ENCODE peak calls at places on chromosomes 16 and 17, in five cellular contexts. E is fibroblast of villous mesenchyme, R is upper lobe of right lung, Y is BJ, T is H7. U is an unnamed sample.

GRCh38 chr16:23544436-23544835 is 12.7 kb downstream of the EARS2 start:
- DNase-seq in E (no peak), R (no peak), Y (no peak), T (peak), U (no peak)

GRCh38 chr16:27795992-27796614 is 246.2 kb downstream of the KATNIP start:
- DNase-seq in E (peak), R (no peak), Y (no peak), T (peak), U (no peak)

GRCh38 chr17:37770631-37771518 is 26.0 kb upstream of the HNF1B start:
- DNase-seq in E (peak), R (peak), Y (no peak), T (peak), U (no peak)

GRCh38 chr16:4689864-4690704 is 3.3 kb upstream of the NUDT16L1 start:
- DNase-seq in E (no peak), R (peak), Y (no peak), T (no peak), U (no peak)

GRCh38 chr17:39701012-39701783 is 1.3 kb downstream of the ERBB2 start:
- DNase-seq in E (no peak), R (no peak), Y (no peak), T (peak), U (no peak)

GRCh38 chr17:71180801-71181385 is 939.9 kb upstream of the SOX9 start:
- DNase-seq in E (peak), R (no peak), Y (no peak), T (no peak), U (peak)

GRCh38 chr16:80996688-80997138 is 10.0 kb downstream of the CMC2 start:
- DNase-seq in E (no peak), R (no peak), Y (no peak), T (no peak), U (no peak)

GRCh38 chr17:42677012-42677857 is 441 bp upstream of the PLEKHH3 start:
- DNase-seq in E (peak), R (peak), Y (peak), T (peak), U (peak)

GRCh38 chr16:1192384-1193073 is 32.5 kb downstream of the TPSG1 start:
- DNase-seq in E (no peak), R (no peak), Y (no peak), T (no peak), U (no peak)

GRCh38 chr17:33292184-33292980 is 713 bp downstream of the ASIC2 start:
- DNase-seq in E (peak), R (no peak), Y (no peak), T (peak), U (no peak)

GRCh38 chr16:86170720-86171119 is 271.8 kb downstream of the IRF8 start:
- DNase-seq in E (no peak), R (no peak), Y (no peak), T (no peak), U (no peak)

GRCh38 chr16:88404769-88405168 is 22.0 kb downstream of the ZNF469 start:
- DNase-seq in E (no peak), R (no peak), Y (no peak), T (no peak), U (no peak)

GRCh38 chr16:88403794-88404581 is 21.2 kb downstream of the ZNF469 start:
- DNase-seq in E (no peak), R (no peak), Y (no peak), T (peak), U (no peak)

GRCh38 chr16:88407042-88407420 is 24.3 kb downstream of the ZNF469 start:
- DNase-seq in E (no peak), R (no peak), Y (no peak), T (no peak), U (no peak)

GRCh38 chr16:88406096-88407041 is 23.6 kb downstream of the ZNF469 start:
- DNase-seq in E (no peak), R (no peak), Y (no peak), T (peak), U (no peak)

DNA sequence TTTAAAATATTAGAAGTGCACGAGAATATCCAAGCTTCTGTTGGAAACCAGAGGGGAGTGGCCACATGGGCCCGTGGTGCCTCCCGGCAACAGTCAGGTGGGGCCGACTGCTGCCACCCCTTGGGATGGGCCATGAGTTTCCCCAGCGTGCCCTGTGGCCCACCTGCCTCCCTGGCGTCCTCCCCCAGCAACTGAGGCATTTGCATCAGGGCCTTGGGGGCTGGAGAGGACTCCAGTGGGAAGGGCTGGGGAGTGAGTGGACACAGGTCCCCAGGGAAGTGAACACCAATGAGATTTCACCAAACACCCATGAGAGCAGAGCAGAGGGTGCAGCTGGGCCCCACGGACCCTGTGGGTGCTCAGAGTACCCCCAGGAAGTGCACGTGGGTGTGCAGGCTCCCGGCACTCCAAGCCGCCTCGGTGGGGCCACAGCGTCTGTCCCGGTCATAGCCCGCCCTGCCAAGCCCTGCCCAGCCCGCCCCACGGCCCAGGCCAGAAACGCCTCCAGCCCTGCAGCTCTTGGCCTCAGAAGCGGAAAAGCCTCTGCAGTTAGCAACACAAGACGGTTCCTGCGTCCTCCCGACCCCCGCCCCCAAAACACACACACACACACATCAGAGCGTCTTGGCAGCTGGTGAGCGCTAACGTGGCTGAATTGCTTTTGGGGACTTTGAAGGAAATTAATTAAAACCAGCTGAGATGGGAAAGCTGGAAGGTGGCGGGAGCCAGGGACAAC is 22.7 kb downstream of the ZNF469 start:
- DNase-seq in E (peak), R (no peak), Y (no peak), T (no peak), U (peak)
- H3K4me3 ChIP-seq in E (no peak), R (no peak), Y (no peak), T (no peak), U (peak)

DNA sequence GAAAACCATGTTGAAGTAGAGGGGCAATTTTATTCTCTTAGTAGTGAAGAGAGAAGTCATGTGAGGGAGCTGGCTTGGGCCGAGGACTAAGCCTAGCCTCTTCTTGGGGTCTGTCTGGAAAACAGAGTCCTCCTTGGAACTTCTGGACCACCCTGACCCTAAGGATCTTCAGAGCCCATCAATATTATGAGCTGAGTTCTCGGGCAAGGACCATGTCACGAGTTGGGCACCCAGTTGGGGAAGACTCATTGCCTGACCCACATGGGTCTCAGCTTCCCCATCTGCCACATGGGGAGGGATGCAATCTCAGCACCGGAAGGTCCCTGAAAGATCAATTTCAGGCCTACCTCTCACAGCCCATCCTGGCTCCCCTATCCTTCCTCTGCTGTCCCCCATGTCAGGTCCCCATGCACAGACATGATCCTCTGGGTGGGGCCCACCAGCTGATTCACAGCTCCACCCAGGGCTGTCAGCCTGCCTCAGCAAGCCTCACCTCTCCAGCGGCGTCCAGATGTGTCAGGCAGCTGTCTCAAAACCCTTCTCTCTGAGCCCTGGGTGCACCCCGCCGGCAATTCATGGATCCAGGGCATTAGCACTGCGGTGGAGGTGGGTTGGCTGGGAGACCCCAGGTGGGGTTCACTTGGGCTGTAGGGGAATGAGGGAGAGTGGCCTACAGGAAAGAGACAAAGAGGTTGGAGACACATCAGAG is 2.0 kb downstream of the NLRP1 start:
- DNase-seq in E (no peak), R (no peak), Y (no peak), T (no peak), U (no peak)
- H3K4me3 ChIP-seq in E (no peak), R (no peak), Y (no peak), T (no peak), U (no peak)

DNA sequence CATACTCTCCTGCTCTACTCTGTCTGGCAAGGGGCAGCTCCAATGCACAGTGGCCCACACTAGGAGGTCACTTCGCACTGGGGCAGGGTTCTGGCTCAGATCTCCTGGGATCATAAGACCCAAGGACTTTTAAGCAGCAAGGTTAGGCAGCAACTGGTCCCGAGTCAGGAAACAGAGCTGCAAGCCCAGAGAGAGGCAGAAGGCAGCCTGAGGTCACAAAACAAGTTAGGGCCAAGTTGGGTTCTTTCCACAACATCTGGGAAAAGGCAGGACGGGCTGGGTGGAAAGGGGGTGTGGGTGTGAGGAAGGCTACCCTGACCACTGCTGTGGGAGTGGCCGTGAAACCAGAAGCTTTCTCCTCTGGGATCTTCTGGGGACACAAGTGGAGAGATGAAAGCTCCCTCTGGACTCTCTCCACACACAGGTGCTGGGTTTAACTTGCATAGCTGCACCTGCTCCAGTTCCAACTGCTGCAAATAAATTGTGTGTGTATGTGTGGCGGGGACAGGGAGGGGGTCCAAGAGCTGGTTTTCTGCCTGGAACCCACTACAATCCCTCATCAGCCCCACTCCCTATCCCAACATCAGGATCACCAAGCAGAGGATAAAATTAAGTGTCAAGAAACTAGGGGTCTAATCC is 8.0 kb upstream of the TSPOAP1 start:
- DNase-seq in E (peak), R (peak), Y (peak), T (peak), U (no peak)
- H3K4me3 ChIP-seq in E (no peak), R (peak), Y (no peak), T (no peak), U (no peak)

GRCh38 chr17:75721463-75722011 is 278 bp downstream of the ITGB4 start:
- DNase-seq in E (no peak), R (no peak), Y (no peak), T (no peak), U (no peak)
- H3K4me3 ChIP-seq in E (peak), R (peak), Y (peak), T (peak), U (no peak)

GRCh38 chr16:88418869-88419268 is 34.2 kb upstream of the ZFPM1 start:
- DNase-seq in E (no peak), R (no peak), Y (no peak), T (peak), U (no peak)
- H3K4me3 ChIP-seq in E (no peak), R (no peak), Y (no peak), T (no peak), U (no peak)

GRCh38 chr16:46836521-46837292 is 5.7 kb upstream of the C16orf87 start:
- DNase-seq in E (no peak), R (no peak), Y (no peak), T (no peak), U (no peak)
- H3K4me3 ChIP-seq in E (no peak), R (no peak), Y (no peak), T (no peak), U (no peak)

GRCh38 chr16:82741073-82741615 is 114.4 kb downstream of the CDH13 start:
- DNase-seq in E (peak), R (no peak), Y (no peak), T (no peak), U (no peak)
- H3K4me3 ChIP-seq in E (no peak), R (no peak), Y (no peak), T (no peak), U (no peak)

DNA sequence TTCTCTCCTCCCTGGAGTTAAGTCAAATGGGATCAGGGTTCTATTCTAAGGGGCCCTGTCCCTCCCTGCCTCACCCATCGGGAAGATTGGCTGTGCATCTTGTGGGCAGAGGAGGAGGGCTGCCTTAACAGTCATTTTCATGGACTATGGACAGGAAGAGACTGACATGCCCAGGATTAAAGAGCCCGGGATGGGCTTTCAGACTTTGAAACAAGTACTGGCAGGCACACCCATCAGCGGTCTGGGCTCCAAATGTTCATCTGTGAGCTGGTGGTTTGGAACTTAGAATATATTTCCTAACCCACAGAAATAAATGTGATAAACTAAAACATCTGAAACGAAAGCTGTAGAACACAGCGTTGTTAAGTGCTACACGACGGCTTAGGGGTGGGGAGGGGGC is 6.5 kb downstream of the SLC6A4 start:
- DNase-seq in E (no peak), R (no peak), Y (no peak), T (no peak), U (no peak)
- H3K4me3 ChIP-seq in E (no peak), R (no peak), Y (no peak), T (no peak), U (no peak)

DNA sequence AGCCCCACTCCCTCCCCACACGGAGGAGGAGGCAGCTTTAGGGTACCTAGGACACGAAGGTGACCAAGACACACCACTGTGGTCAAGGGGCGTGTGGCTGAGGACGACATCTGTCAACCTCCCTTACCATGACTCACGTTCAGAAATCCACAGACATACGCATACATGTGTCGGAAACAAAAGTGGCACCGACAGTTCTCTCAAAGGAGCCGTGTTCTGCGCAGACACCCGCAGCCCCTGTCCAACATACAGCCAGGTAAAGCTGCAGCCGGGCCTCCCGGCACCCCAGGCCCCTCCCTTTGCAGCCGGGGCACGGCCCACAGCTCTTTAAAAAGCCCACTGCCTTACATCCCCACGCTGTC is 40.4 kb upstream of the KLHDC4 start:
- DNase-seq in E (peak), R (no peak), Y (no peak), T (no peak), U (no peak)
- H3K4me3 ChIP-seq in E (peak), R (peak), Y (peak), T (no peak), U (peak)

GRCh38 chr17:12769981-12770380 is 19.3 kb upstream of the ARHGAP44 start:
- DNase-seq in E (no peak), R (no peak), Y (no peak), T (no peak), U (no peak)

GRCh38 chr17:12768267-12768666 is 21.0 kb upstream of the ARHGAP44 start:
- DNase-seq in E (no peak), R (no peak), Y (no peak), T (no peak), U (no peak)

DNA sequence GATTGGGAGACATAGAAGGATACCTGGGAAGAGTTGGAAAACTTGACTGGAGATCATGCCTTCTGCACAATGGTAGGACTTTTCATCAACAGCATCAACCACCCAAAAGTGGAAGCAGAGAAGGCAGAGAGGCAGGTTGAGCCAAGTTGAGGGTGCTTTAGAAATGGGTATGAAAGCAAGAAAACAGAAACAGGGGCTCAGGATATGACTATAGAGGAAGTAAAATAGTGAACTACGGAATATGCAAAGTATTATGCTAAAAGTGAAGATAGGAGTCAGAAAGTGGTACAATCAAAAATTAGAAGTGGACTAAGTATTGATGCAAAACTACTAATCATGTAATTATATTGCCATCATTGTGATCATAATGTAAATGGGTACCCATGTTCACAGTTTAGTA is 16.1 kb upstream of the ARHGAP44 start:
- DNase-seq in E (no peak), R (no peak), Y (no peak), T (no peak), U (no peak)
- H3K4me3 ChIP-seq in E (no peak), R (no peak), Y (no peak), T (no peak), U (no peak)

U was measured in skeletal muscle cell.